ENCODE peak calls at places on chromosome 3, in ten cellular contexts. O, B, F, I, U, A, W, C, P and S are unnamed samples. For H3K36me3, the result is how much of the 10 kb centered on the place peaks cover.

GRCh38 chr3:55676643-55677042 is 189.5 kb upstream of the WNT5A start:
- DNase-seq in O (no peak), B (no peak), F (peak), I (no peak), U (no peak), A (no peak), W (no peak), C (no peak), P (no peak), S (no peak)

GRCh38 chr3:79467721-79468120 is 300.1 kb downstream of the ROBO1 start:
- DNase-seq in O (no peak), B (no peak), F (peak), I (no peak), U (peak), A (peak), W (no peak), C (no peak), P (peak), S (no peak)

GRCh38 chr3:13706886-13707285 is 158.0 kb downstream of the FBLN2 start:
- DNase-seq in O (no peak), B (no peak), F (no peak), I (no peak), U (no peak), A (no peak), W (no peak), C (no peak), P (no peak), S (no peak)

GRCh38 chr3:45353070-45353469 is 35.3 kb upstream of the LARS2 start:
- DNase-seq in O (no peak), B (no peak), F (no peak), I (no peak), U (no peak), A (no peak), W (no peak), C (no peak), P (no peak), S (no peak)

GRCh38 chr3:12901631-12902045 is 60.3 kb upstream of the RPL32 start:
- DNase-seq in O (no peak), B (no peak), F (no peak), I (no peak), U (no peak), A (no peak), W (no peak), C (no peak), P (no peak), S (no peak)

GRCh38 chr3:154973851-154974250 is 106.3 kb upstream of the MME start:
- DNase-seq in O (no peak), B (no peak), F (no peak), I (no peak), U (no peak), A (no peak), W (no peak), C (no peak), P (no peak), S (no peak)

GRCh38 chr3:55416381-55416821 is 70.7 kb downstream of the WNT5A start:
- DNase-seq in O (no peak), B (no peak), F (peak), I (no peak), U (peak), A (peak), W (no peak), C (no peak), P (peak), S (no peak)

GRCh38 chr3:54122046-54122801 is at the start of gene CACNA2D3:
- DNase-seq in O (no peak), B (peak), F (peak), I (no peak), U (peak), A (peak), W (no peak), C (no peak), P (no peak), S (no peak)

GRCh38 chr3:158532099-158532734 is 38.8 kb upstream of the MLF1 start:
- DNase-seq in O (no peak), B (no peak), F (peak), I (no peak), U (peak), A (peak), W (no peak), C (no peak), P (peak), S (peak)

GRCh38 chr3:184472723-184473419 is 88.7 kb upstream of the EPHB3 start:
- DNase-seq in O (peak), B (no peak), F (no peak), I (no peak), U (no peak), A (no peak), W (no peak), C (no peak), P (no peak), S (no peak)

GRCh38 chr3:70064194-70064787 is 64.8 kb downstream of the SAMMSON start:
- DNase-seq in O (no peak), B (no peak), F (peak), I (peak), U (no peak), A (peak), W (no peak), C (no peak), P (peak), S (no peak)

GRCh38 chr3:81451611-81452010 is 309.8 kb downstream of the GBE1 start:
- DNase-seq in O (no peak), B (no peak), F (peak), I (no peak), U (peak), A (peak), W (no peak), C (no peak), P (no peak), S (no peak)

GRCh38 chr3:46146021-46146420 is 62.1 kb downstream of the CCR1 start:
- DNase-seq in O (no peak), B (no peak), F (no peak), I (no peak), U (no peak), A (no peak), W (no peak), C (no peak), P (no peak), S (no peak)

GRCh38 chr3:44359146-44359751 is 20.7 kb downstream of the TCAIM start:
- DNase-seq in O (no peak), B (no peak), F (no peak), I (no peak), U (no peak), A (no peak), W (no peak), C (no peak), P (no peak), S (no peak)

GRCh38 chr3:55516391-55517030 is 29.4 kb upstream of the WNT5A start:
- DNase-seq in O (no peak), B (no peak), F (no peak), I (no peak), U (no peak), A (no peak), W (no peak), C (no peak), P (no peak), S (no peak)

GRCh38 chr3:159632124-159632523 is 356.5 kb upstream of the IL12A start:
- DNase-seq in O (peak), B (no peak), F (no peak), I (no peak), U (no peak), A (no peak), W (no peak), C (no peak), P (no peak), S (no peak)

GRCh38 chr3:37417297-37418082 is 243.1 kb upstream of the LRRFIP2 start:
- DNase-seq in O (no peak), B (no peak), F (no peak), I (no peak), U (no peak), A (no peak), W (no peak), C (no peak), P (no peak), S (no peak)
- H3K36me3 ChIP-seq in O (half or more), B (under half), F (under half), I (under half), U (under half), A (under half), W (under half), C (under half), P (under half), S (under half)

DNA sequence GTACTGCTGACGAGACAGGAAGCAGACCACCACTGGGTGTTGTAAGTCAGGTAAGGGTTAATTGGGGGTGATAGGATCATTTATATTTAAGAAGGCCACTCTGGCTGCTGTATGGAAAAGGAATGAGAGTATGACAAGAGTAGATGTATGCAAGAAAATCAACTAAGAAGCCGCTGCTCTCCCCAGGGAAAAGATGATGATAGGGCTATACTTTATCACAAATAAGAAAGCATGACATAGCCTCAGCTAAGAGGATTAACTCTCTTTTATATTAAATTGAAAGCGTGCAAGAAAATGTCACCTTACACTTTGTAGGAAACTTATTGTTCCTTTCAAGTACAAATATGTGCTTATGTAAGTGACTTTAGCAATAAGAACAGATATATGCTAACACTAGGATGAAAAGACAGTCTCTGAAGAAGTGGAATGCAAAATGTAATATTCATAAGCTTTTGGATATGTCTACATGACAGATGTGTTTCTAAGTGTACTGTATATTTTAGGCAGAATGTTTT is 8.8 kb upstream of the NDUFB4 start:
- DNase-seq in O (no peak), B (no peak), F (no peak), I (no peak), U (no peak), A (no peak), W (no peak), C (no peak), P (no peak), S (no peak)
- H3K36me3 ChIP-seq in O (under half), B (under half), F (under half), I (under half), U (under half), A (under half), W (under half), C (under half), P (under half), S (under half)

DNA sequence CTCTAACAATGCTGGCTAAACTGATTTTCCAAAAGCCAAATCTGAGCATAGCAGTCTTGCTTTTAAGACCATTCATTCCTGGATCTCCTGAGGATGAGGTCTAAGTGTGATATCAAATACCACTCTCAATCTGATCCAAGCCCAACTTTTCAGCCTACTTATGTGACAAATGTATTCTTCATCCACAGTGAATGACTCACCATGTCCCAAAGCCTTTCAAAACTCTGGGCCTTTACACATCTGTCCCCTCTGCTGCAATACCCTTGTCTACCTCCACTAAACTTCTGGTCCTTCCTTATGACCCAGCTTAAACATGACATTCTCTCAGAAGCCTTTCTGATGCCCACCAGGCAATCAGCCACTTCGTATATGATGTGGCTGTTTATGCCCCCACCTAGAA is 4.6 kb downstream of the ANAPC13 start:
- DNase-seq in O (no peak), B (no peak), F (no peak), I (no peak), U (no peak), A (no peak), W (no peak), C (no peak), P (no peak), S (no peak)
- H3K36me3 ChIP-seq in O (half or more), B (under half), F (under half), I (under half), U (under half), A (under half), W (under half), C (half or more), P (under half), S (half or more)

DNA sequence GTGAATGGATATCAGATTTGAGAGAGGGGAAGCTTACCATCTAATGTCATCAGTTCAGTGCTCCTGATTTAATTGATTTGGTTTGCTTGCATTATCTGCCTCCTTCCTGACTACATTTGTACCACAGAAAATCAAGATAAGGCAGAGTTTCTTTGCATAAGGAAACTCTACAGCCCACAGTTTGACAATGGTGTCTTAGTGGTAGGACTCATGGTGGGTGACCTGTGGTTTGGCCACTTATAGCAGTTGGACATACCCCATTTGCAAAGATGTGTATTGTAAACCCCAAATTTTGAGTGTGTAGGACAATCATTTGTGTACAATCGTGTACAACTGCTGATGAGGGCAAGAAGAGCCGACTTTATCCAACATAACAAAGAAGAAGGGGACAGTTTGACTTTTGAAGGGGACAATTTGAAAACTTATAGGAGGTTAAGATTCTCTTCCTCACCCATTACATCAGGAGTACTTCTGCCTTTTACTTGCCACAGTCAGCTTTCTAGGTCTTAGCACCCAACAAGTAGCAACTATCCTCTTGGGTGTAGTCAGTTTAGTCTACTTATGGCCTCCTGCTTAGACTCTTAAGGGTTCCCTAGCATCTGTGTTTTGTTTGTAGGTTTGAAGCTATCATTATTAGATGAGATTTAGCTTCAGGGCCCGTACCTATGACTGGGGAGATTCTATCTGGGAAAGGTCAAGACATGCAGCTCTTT is 6.2 kb downstream of the TGFBR2 start:
- DNase-seq in O (no peak), B (no peak), F (no peak), I (no peak), U (no peak), A (no peak), W (no peak), C (no peak), P (no peak), S (no peak)
- H3K36me3 ChIP-seq in O (under half), B (under half), F (under half), I (under half), U (under half), A (under half), W (under half), C (under half), P (under half), S (under half)

GRCh38 chr3:32452009-32452408 is 50.6 kb downstream of the CMTM6 start:
- DNase-seq in O (no peak), B (no peak), F (no peak), I (no peak), U (no peak), A (no peak), W (no peak), C (no peak), P (no peak), S (no peak)
- H3K36me3 ChIP-seq in O (half or more), B (under half), F (under half), I (under half), U (under half), A (under half), W (under half), C (under half), P (under half), S (under half)